ENCODE peak calls at places on chromosomes 12 and 14, in seven cellular contexts. Q, L, Y, K, G, S and E are unnamed samples.

GRCh38 chr14:58724702-58725101 is 86.9 kb downstream of the DACT1 start:
- DNase-seq in Q (no peak), L (peak), Y (no peak), K (no peak), G (no peak), S (no peak), E (no peak)

GRCh38 chr14:101116065-101116464 is 212.5 kb upstream of the RTL1 start:
- DNase-seq in Q (no peak), L (no peak), Y (no peak), K (peak), G (no peak), S (no peak), E (no peak)

GRCh38 chr14:64702493-64703392 is 1.5 kb upstream of the PLEKHG3 start:
- DNase-seq in Q (peak), L (no peak), Y (no peak), K (peak), G (no peak), S (no peak), E (no peak)

GRCh38 chr14:60807247-60807646 is 72.7 kb downstream of the MNAT1 start:
- DNase-seq in Q (no peak), L (no peak), Y (no peak), K (no peak), G (no peak), S (no peak), E (no peak)

GRCh38 chr14:75267141-75267601 is 11.5 kb upstream of the FOS start:
- DNase-seq in Q (no peak), L (peak), Y (no peak), K (no peak), G (no peak), S (no peak), E (no peak)

GRCh38 chr14:74945261-74945851 is 10.0 kb downstream of the PGF start:
- DNase-seq in Q (no peak), L (peak), Y (no peak), K (peak), G (peak), S (peak), E (no peak)

GRCh38 chr12:20704860-20705259 is 9.7 kb downstream of the SLCO1C1 start:
- DNase-seq in Q (no peak), L (no peak), Y (no peak), K (no peak), G (no peak), S (no peak), E (no peak)

GRCh38 chr14:60656755-60657608 is 7.7 kb upstream of the SIX1 start:
- DNase-seq in Q (peak), L (peak), Y (no peak), K (peak), G (peak), S (peak), E (no peak)

GRCh38 chr14:52190532-52190931 is 77.0 kb upstream of the PTGDR start:
- DNase-seq in Q (no peak), L (no peak), Y (no peak), K (no peak), G (no peak), S (no peak), E (no peak)

GRCh38 chr12:94157891-94158495 is 9.6 kb downstream of the PLXNC1 start:
- DNase-seq in Q (no peak), L (no peak), Y (no peak), K (no peak), G (no peak), S (no peak), E (no peak)

GRCh38 chr12:46390304-46390703 is 17.7 kb upstream of the SLC38A2 start:
- DNase-seq in Q (no peak), L (no peak), Y (no peak), K (no peak), G (no peak), S (no peak), E (no peak)

GRCh38 chr12:46388427-46388992 is 15.9 kb upstream of the SLC38A2 start:
- DNase-seq in Q (no peak), L (peak), Y (no peak), K (no peak), G (no peak), S (no peak), E (no peak)

GRCh38 chr12:46387697-46388096 is 15.1 kb upstream of the SLC38A2 start:
- DNase-seq in Q (no peak), L (no peak), Y (no peak), K (peak), G (no peak), S (no peak), E (no peak)

GRCh38 chr12:46390881-46391280 is 18.3 kb upstream of the SLC38A2 start:
- DNase-seq in Q (no peak), L (no peak), Y (no peak), K (peak), G (no peak), S (no peak), E (no peak)

GRCh38 chr12:46389130-46389616 is 16.6 kb upstream of the SLC38A2 start:
- DNase-seq in Q (no peak), L (peak), Y (no peak), K (peak), G (no peak), S (peak), E (peak)
- H3K4me3 ChIP-seq in Q (no peak), L (no peak), Y (no peak), K (no peak), G (no peak), S (no peak), E (no peak)

DNA sequence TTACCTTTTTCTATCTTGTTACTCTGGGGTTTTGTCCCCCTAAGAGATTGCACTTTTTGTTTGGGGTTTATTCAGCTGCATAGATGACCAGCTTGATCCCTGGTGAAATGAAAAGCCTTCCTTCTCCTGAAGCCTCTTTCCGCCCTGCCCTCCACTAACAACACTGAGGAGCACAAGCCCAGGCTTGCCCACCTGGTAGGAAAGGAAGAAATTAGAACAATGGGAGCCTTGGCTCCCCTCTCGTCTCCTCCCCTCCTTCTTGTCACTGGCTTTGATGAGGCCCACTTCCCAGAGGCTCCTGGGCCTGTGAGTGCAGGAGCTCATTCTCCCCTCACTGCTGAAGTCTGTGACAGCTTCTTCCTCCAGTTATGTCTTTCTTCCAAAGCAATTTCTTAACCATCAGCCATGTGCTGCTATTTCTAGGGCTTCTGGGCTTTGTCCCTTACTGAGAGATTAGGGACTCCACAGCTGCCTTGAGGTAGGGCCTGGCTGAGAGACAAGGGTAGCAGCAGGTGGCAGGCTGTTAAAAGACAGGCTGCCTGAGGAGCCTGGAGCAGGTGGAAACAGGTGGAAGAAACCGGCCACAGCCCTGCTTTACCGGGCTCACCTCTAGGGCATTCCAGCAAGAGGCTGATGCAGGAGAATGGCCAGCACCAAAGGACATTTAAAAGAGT is 53.7 kb upstream of the SRSF5 start:
- DNase-seq in Q (no peak), L (no peak), Y (no peak), K (peak), G (peak), S (no peak), E (no peak)
- TF ChIP-seq CTCF in Q (no peak), L (no peak), Y (no peak), K (peak), G (peak), S (no peak), E (no peak)

DNA sequence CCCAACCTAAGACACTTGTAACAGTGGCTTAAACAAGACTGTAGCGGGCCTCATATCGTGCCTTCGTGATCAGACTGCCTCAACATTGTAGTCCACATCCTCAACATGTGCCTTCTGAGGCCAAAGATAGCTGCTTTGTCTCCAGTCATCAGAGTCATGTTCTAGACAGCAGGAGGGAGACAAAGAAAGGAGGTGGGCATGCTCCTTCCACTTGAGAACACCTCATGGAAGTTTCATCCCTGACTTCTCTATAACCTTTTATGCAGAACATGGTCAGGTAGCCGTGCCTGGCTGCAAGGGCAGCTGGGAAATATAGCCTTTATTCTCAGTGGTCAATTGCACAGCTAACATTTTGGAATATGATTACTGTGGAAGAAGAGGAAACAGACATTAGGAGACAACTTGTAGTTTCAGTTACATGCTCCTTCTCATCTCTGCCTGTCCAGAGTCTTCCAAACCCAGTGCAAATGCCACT is 25.3 kb upstream of the DHRS2 start:
- DNase-seq in Q (no peak), L (no peak), Y (no peak), K (no peak), G (no peak), S (no peak), E (no peak)
- H3K4me3 ChIP-seq in Q (no peak), L (no peak), Y (no peak), K (no peak), G (no peak), S (no peak), E (no peak)

GRCh38 chr14:95196268-95196667 is 38.9 kb upstream of the DICER1 start:
- DNase-seq in Q (no peak), L (no peak), Y (no peak), K (peak), G (no peak), S (no peak), E (no peak)
- TF ChIP-seq CTCF in Q (peak), L (no peak), Y (peak), K (peak), G (peak), S (no peak), E (no peak)

GRCh38 chr12:6424848-6425247 is 19.9 kb upstream of the CD27 start:
- DNase-seq in Q (no peak), L (no peak), Y (no peak), K (no peak), G (no peak), S (no peak), E (no peak)

GRCh38 chr12:6424008-6424347 is 20.8 kb upstream of the CD27 start:
- DNase-seq in Q (no peak), L (no peak), Y (peak), K (no peak), G (no peak), S (no peak), E (no peak)

GRCh38 chr12:6428326-6428725 is 16.4 kb upstream of the CD27 start:
- DNase-seq in Q (no peak), L (no peak), Y (no peak), K (no peak), G (no peak), S (no peak), E (no peak)

GRCh38 chr12:6425588-6426531 is 18.9 kb upstream of the CD27 start:
- DNase-seq in Q (no peak), L (no peak), Y (peak), K (peak), G (no peak), S (peak), E (no peak)

GRCh38 chr12:6426882-6427671 is 17.7 kb upstream of the CD27 start:
- DNase-seq in Q (no peak), L (no peak), Y (peak), K (peak), G (no peak), S (peak), E (no peak)
- H3K4me3 ChIP-seq in Q (no peak), L (no peak), Y (no peak), K (no peak), G (no peak), S (no peak), E (no peak)